ENCODE peak calls at places on chromosomes 7 and 10, in ten cellular contexts. P is cardiac muscle cell, F is heart right ventricle, H is fibroblast of pulmonary artery, S is A549, I is dorsolateral prefrontal cortex, T is osteocyte, O is MM.1S, Z is kidney, B is endothelial cell. E is an unnamed sample.

GRCh38 chr10:3452234-3452633 is 279.7 kb upstream of the PITRM1 start:
- DNase-seq in P (peak), F (no peak), H (peak), S (no peak), I (no peak), T (no peak), O (no peak), Z (no peak), B (no peak), E (no peak)

GRCh38 chr7:132656846-132657776 is 80.8 kb upstream of the PLXNA4 start:
- DNase-seq in P (peak), F (no peak), H (peak), S (peak), I (no peak), T (no peak), O (no peak), Z (no peak), B (no peak), E (no peak)

GRCh38 chr7:146892151-146892550 is 775.5 kb downstream of the CNTNAP2 start:
- DNase-seq in P (peak), F (no peak), H (no peak), S (no peak), I (no peak), T (no peak), O (no peak), Z (no peak), B (no peak), E (no peak)

GRCh38 chr10:92419740-92420553 is 129.0 kb downstream of the MARCHF5 start:
- DNase-seq in P (peak), F (peak), H (peak), S (no peak), I (no peak), T (no peak), O (no peak), Z (peak), B (no peak), E (no peak)

GRCh38 chr10:31952066-31952465 is 23.4 kb upstream of the ARHGAP12 start:
- DNase-seq in P (no peak), F (no peak), H (no peak), S (no peak), I (no peak), T (no peak), O (no peak), Z (no peak), B (no peak), E (no peak)

GRCh38 chr10:101230185-101230917 is 1.1 kb upstream of the LBX1 start:
- DNase-seq in P (no peak), F (no peak), H (no peak), S (no peak), I (no peak), T (no peak), O (no peak), Z (no peak), B (peak), E (no peak)

GRCh38 chr7:4682621-4683042 is 537 bp downstream of the FOXK1 start:
- DNase-seq in P (peak), F (peak), H (peak), S (no peak), I (no peak), T (no peak), O (peak), Z (peak), B (peak), E (peak)

GRCh38 chr10:63738410-63738809 is 217.2 kb downstream of the REEP3 start:
- DNase-seq in P (peak), F (no peak), H (peak), S (peak), I (no peak), T (no peak), O (no peak), Z (no peak), B (no peak), E (no peak)

GRCh38 chr7:112892263-112892662 is 102.1 kb upstream of the TMEM168 start:
- DNase-seq in P (peak), F (no peak), H (peak), S (no peak), I (no peak), T (no peak), O (no peak), Z (no peak), B (no peak), E (no peak)

GRCh38 chr10:61784354-61785131 is 117.0 kb upstream of the ARID5B start:
- DNase-seq in P (no peak), F (no peak), H (no peak), S (no peak), I (no peak), T (no peak), O (no peak), Z (no peak), B (no peak), E (no peak)

GRCh38 chr7:151851160-151851751 is 25.7 kb downstream of the PRKAG2 start:
- DNase-seq in P (no peak), F (peak), H (no peak), S (no peak), I (peak), T (no peak), O (no peak), Z (no peak), B (no peak), E (no peak)

GRCh38 chr10:91712315-91712714 is 79.4 kb upstream of the PPP1R3C start:
- DNase-seq in P (no peak), F (no peak), H (no peak), S (no peak), I (no peak), T (no peak), O (peak), Z (no peak), B (no peak), E (peak)

GRCh38 chr7:4174884-4175283 is 507.2 kb upstream of the FOXK1 start:
- DNase-seq in P (no peak), F (no peak), H (no peak), S (no peak), I (no peak), T (no peak), O (no peak), Z (no peak), B (no peak), E (no peak)

GRCh38 chr10:101538481-101538880 is 49.6 kb downstream of the POLL start:
- DNase-seq in P (no peak), F (no peak), H (no peak), S (no peak), I (no peak), T (no peak), O (no peak), Z (no peak), B (no peak), E (no peak)

GRCh38 chr10:88672041-88672440 is 7.8 kb downstream of the LIPF start:
- DNase-seq in P (no peak), F (no peak), H (peak), S (no peak), I (no peak), T (no peak), O (no peak), Z (no peak), B (no peak), E (peak)

GRCh38 chr10:104472505-104472904 is 118.9 kb downstream of the CFAP58 start:
- DNase-seq in P (no peak), F (no peak), H (no peak), S (no peak), I (no peak), T (no peak), O (no peak), Z (no peak), B (no peak), E (no peak)

GRCh38 chr7:48246073-48246472 is 74.8 kb downstream of the ABCA13 start:
- DNase-seq in P (peak), F (no peak), H (peak), S (no peak), I (no peak), T (no peak), O (no peak), Z (no peak), B (no peak), E (no peak)

GRCh38 chr10:119466655-119467054 is 75.9 kb downstream of the RGS10 start:
- DNase-seq in P (no peak), F (no peak), H (no peak), S (no peak), I (no peak), T (no peak), O (no peak), Z (peak), B (no peak), E (peak)

GRCh38 chr10:32577448-32577847 is 131.5 kb downstream of the CCDC7 start:
- DNase-seq in P (no peak), F (no peak), H (no peak), S (no peak), I (no peak), T (no peak), O (no peak), Z (no peak), B (no peak), E (no peak)

GRCh38 chr7:126790763-126791162 is 462.0 kb downstream of the GRM8 start:
- DNase-seq in P (no peak), F (no peak), H (no peak), S (no peak), I (no peak), T (no peak), O (no peak), Z (no peak), B (no peak), E (no peak)

GRCh38 chr10:32205666-32206065 is 141.3 kb downstream of the EPC1 start:
- DNase-seq in P (peak), F (no peak), H (peak), S (no peak), I (no peak), T (no peak), O (no peak), Z (no peak), B (no peak), E (no peak)

GRCh38 chr10:76874151-76874550 is 763.5 kb downstream of the KCNMA1 start:
- DNase-seq in P (peak), F (no peak), H (peak), S (no peak), I (no peak), T (no peak), O (no peak), Z (no peak), B (no peak), E (no peak)

GRCh38 chr10:12483996-12484944 is 134.9 kb downstream of the CAMK1D start:
- DNase-seq in P (no peak), F (no peak), H (no peak), S (no peak), I (peak), T (no peak), O (no peak), Z (no peak), B (no peak), E (no peak)

GRCh38 chr10:12482586-12482985 is 133.2 kb downstream of the CAMK1D start:
- DNase-seq in P (no peak), F (no peak), H (no peak), S (no peak), I (no peak), T (no peak), O (no peak), Z (no peak), B (no peak), E (peak)

GRCh38 chr10:12481956-12482355 is 132.6 kb downstream of the CAMK1D start:
- DNase-seq in P (no peak), F (no peak), H (no peak), S (no peak), I (no peak), T (no peak), O (no peak), Z (no peak), B (no peak), E (no peak)

GRCh38 chr10:12487366-12487765 is 138.0 kb downstream of the CAMK1D start:
- DNase-seq in P (no peak), F (no peak), H (no peak), S (no peak), I (no peak), T (no peak), O (no peak), Z (no peak), B (no peak), E (no peak)

GRCh38 chr10:12484945-12485805 is 135.8 kb downstream of the CAMK1D start:
- DNase-seq in P (peak), F (peak), H (no peak), S (no peak), I (no peak), T (no peak), O (peak), Z (no peak), B (no peak), E (peak)
- TF ChIP-seq CTCF in P (no peak), F (no peak), H (no peak), S (no peak), I (no peak), T (no peak), O (peak), Z (no peak), B (no peak), E (peak)

DNA sequence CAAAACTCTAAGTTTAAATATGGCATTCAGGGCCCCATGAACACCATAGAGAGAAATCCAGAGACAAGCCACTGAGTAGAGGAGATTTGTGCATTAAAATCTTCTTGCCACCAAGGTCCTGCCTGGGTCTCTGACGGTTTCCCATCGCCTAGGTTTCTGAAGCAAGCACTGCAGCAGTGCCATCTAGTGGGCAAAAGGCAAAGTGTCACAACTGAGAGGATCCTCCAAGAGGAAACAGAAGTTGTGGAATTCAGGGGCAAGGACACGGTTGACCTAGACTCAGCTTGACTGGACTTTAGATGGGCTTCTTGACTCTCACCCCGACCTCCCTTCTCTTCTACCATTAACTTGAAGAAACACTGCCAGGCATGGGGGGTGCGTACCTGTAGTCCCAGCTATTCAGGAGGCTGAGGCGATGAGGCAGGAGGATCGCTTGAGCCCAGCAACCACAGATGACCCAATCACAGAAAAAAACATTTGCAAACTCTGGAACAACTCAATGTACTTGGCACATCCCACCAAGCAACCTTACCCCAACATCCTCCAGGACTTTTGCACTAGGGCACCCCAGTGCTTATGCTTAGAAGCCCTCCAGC is 604.1 kb downstream of the GALNT17 start:
- DNase-seq in P (peak), F (no peak), H (peak), S (peak), I (peak), T (peak), O (peak), Z (no peak), B (peak), E (peak)
- TF ChIP-seq CTCF in P (peak), F (peak), H (peak), S (peak), I (peak), T (peak), O (peak), Z (peak), B (peak), E (peak)

DNA sequence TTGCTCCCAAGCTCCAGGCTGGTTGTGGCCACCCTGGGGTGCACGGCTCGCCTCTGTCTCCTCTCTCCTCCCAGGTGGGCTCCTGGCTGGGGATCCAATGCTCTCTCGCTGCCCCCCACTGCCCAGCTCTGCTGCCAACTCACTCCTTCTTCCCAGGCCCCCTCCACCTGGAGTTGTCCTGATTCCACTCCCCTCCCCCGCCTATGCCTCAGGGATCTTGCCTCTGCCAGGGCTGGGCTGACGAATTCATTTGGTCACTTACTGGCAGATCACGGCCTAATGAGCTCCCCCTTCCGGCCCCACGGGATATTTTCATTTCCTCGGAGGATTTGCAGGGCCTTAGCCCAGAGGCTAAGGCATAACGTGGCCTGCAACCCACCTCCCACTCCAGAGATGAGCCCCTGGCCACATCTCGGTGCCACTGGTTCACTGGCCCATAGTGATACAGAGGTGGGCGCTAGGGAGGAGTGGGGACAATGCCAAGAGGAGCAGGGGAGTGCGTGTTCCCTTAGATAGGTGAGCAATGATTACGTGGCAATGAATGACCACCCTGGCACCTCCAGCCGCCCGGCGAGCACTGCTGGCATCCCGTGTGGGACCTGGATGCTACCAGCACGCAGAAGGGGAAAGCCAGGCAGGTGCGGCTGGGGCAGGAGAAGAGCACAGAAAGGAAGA is 344.6 kb upstream of the SHH start:
- DNase-seq in P (no peak), F (no peak), H (no peak), S (peak), I (no peak), T (peak), O (peak), Z (peak), B (peak), E (no peak)
- TF ChIP-seq CTCF in P (no peak), F (no peak), H (no peak), S (peak), I (no peak), T (no peak), O (peak), Z (peak), B (no peak), E (peak)

DNA sequence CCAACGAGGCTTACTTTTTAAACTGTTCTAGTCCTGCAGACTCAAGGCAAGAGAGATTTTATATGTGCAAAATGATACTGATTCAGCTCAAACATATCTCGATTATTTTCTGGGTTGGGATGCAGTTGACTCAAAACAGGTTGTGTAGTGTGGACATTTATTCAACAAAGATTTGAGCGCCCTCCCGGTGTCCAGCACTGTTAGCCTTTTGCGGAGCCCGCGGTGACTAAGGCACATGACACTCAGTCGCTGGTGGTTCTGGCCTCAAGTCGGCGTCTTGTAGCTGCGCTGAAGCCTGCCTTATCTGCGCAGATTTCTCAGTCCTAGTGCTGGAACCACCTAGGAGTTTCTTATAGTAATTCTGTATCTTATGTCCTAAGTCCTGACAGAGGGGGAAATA is 938 bp upstream of the CADPS2 start:
- DNase-seq in P (peak), F (peak), H (peak), S (peak), I (peak), T (no peak), O (peak), Z (peak), B (peak), E (peak)
- TF ChIP-seq CTCF in P (peak), F (peak), H (peak), S (no peak), I (no peak), T (no peak), O (peak), Z (peak), B (no peak), E (no peak)

DNA sequence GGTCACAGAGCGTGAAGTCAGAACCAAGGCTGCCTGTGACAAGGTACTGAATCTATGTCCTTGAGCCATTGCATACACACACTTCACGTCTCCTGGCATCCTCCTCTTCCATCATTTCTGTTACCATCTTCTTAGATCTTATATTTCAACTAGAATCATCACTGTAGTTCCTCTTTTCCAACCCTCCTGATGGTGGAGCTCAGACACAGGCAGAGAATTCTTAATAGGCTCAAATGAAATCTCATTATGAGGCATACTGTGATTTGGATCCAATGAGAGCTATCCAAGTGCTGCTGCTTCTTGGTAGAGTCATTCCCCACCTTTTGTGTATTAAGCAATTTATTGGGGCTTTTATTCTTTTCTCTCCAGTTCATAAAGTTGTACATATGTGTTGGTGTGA is 113.2 kb downstream of the CALCR start:
- DNase-seq in P (no peak), F (no peak), H (no peak), S (no peak), I (no peak), T (no peak), O (no peak), Z (no peak), B (no peak), E (no peak)
- TF ChIP-seq CTCF in P (no peak), F (peak), H (no peak), S (no peak), I (no peak), T (no peak), O (peak), Z (no peak), B (no peak), E (no peak)

DNA sequence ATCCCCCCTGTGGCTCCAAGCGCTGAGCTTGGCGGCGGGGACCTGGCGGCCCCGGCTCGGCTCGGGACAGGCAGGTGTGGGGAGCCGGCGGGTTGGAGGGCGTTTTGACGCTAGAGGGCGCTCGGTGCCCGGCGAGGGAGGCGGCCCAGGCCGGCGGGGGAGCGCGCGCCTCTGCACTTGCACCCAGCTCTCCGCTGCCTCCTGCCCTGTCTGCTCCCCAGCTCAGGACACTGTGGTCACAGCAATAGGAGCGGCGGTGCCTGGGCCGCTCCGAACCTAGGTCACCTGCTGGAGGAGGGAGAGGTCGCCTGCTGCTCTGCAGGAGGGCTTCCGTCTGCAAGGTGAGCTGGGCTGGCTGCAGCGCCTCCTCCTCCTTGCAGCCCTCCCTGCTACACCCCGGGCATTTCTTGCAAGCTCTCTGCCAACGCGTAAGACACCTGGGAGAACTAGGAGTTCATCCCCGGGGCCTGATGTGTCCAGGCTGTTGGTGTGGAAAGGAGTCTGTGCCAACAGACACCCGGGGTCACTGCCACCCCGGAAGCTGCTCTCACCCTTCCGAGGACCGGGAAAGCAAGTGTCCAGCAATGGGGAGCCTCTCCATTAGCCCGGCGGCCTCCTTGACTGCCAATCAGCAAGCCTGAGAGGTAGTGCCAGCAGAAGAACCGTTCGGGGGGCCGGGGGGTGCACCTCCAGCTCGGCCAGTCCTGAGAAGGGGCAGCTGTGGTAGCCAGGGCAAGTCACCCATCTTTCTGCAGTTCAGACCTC is 620.4 kb downstream of the GALNT17 start:
- DNase-seq in P (peak), F (peak), H (peak), S (peak), I (peak), T (peak), O (peak), Z (peak), B (peak), E (peak)
- TF ChIP-seq CTCF in P (peak), F (peak), H (peak), S (peak), I (peak), T (peak), O (peak), Z (peak), B (peak), E (peak)